ENCODE peak calls at places on chromosomes 4 and X, in ten cellular contexts. K, R, U, M, N, T, Q, O, E and D are unnamed samples.

GRCh38 chr4:78601013-78601412 is 49.4 kb downstream of the ANXA3 start:
- DNase-seq in K (no peak), R (no peak), U (peak), M (no peak), N (no peak), T (no peak), Q (no peak), O (no peak), E (no peak), D (no peak)

GRCh38 chr4:143291334-143291733 is 45.3 kb upstream of the GAB1 start:
- DNase-seq in K (no peak), R (no peak), U (no peak), M (no peak), N (no peak), T (no peak), Q (no peak), O (no peak), E (no peak), D (no peak)

GRCh38 chr4:183443609-183444148 is 757 bp upstream of the CDKN2AIP start:
- DNase-seq in K (no peak), R (no peak), U (no peak), M (no peak), N (no peak), T (no peak), Q (no peak), O (no peak), E (no peak), D (no peak)

GRCh38 chrX:96909291-96909690 is 25.6 kb downstream of the RPA4 start:
- DNase-seq in K (no peak), R (peak), U (no peak), M (no peak), N (no peak), T (no peak), Q (no peak), O (no peak), E (no peak), D (no peak)

GRCh38 chr4:8155048-8155447 is 3.6 kb downstream of the ABLIM2 start:
- DNase-seq in K (no peak), R (no peak), U (no peak), M (no peak), N (no peak), T (no peak), Q (no peak), O (no peak), E (no peak), D (no peak)

GRCh38 chrX:129932792-129933321 is 26.9 kb downstream of the UTP14A start:
- DNase-seq in K (no peak), R (no peak), U (peak), M (no peak), N (peak), T (peak), Q (no peak), O (no peak), E (no peak), D (no peak)

GRCh38 chr4:10267066-10267465 is 150.5 kb upstream of the WDR1 start:
- DNase-seq in K (no peak), R (no peak), U (no peak), M (no peak), N (no peak), T (no peak), Q (no peak), O (no peak), E (no peak), D (no peak)

GRCh38 chr4:80085081-80085480 is 12.1 kb upstream of the ANTXR2 start:
- DNase-seq in K (no peak), R (no peak), U (no peak), M (no peak), N (no peak), T (no peak), Q (no peak), O (no peak), E (no peak), D (no peak)

GRCh38 chr4:85780664-85781063 is 305.7 kb downstream of the ARHGAP24 start:
- DNase-seq in K (no peak), R (peak), U (no peak), M (no peak), N (no peak), T (no peak), Q (no peak), O (no peak), E (no peak), D (no peak)

GRCh38 chr4:36709986-36710385 is 428.6 kb downstream of the DTHD1 start:
- DNase-seq in K (no peak), R (no peak), U (no peak), M (no peak), N (no peak), T (no peak), Q (no peak), O (no peak), E (no peak), D (no peak)

GRCh38 chr4:143381171-143382118 is 44.8 kb downstream of the GAB1 start:
- DNase-seq in K (peak), R (peak), U (peak), M (no peak), N (peak), T (peak), Q (no peak), O (no peak), E (peak), D (peak)

GRCh38 chrX:254630-255215 is 26.5 kb upstream of the PLCXD1 start:
- DNase-seq in K (no peak), R (no peak), U (no peak), M (no peak), N (no peak), T (peak), Q (no peak), O (no peak), E (peak), D (no peak)

GRCh38 chr4:139509727-139510410 is 46.1 kb downstream of the SETD7 start:
- DNase-seq in K (no peak), R (peak), U (peak), M (no peak), N (peak), T (no peak), Q (no peak), O (no peak), E (no peak), D (no peak)

GRCh38 chr4:147735413-147736301 is 3.8 kb downstream of the ARHGAP10 start:
- DNase-seq in K (no peak), R (no peak), U (no peak), M (no peak), N (no peak), T (no peak), Q (no peak), O (no peak), E (no peak), D (no peak)

GRCh38 chr4:44150091-44150576 is 298.5 kb downstream of the KCTD8 start:
- DNase-seq in K (no peak), R (peak), U (no peak), M (no peak), N (no peak), T (no peak), Q (no peak), O (peak), E (no peak), D (no peak)

GRCh38 chr4:168632246-168632832 is 135.5 kb downstream of the PALLD start:
- DNase-seq in K (no peak), R (no peak), U (no peak), M (no peak), N (no peak), T (no peak), Q (no peak), O (no peak), E (no peak), D (no peak)

GRCh38 chr4:172648471-172648870 is 520.1 kb upstream of the GALNT7 start:
- DNase-seq in K (no peak), R (no peak), U (no peak), M (no peak), N (no peak), T (no peak), Q (no peak), O (no peak), E (no peak), D (no peak)

GRCh38 chrX:84186603-84187358 is 1.2 kb downstream of the RPS6KA6 start:
- DNase-seq in K (no peak), R (no peak), U (no peak), M (no peak), N (peak), T (no peak), Q (no peak), O (no peak), E (no peak), D (no peak)

GRCh38 chr4:85860066-85860465 is 385.1 kb downstream of the ARHGAP24 start:
- DNase-seq in K (no peak), R (peak), U (no peak), M (no peak), N (no peak), T (no peak), Q (no peak), O (no peak), E (no peak), D (no peak)

GRCh38 chr4:98838977-98839618 is 89.8 kb downstream of the EIF4E start:
- DNase-seq in K (no peak), R (peak), U (peak), M (no peak), N (no peak), T (no peak), Q (no peak), O (no peak), E (no peak), D (peak)

GRCh38 chr4:20249333-20249732 is 2.4 kb upstream of the SLIT2 start:
- DNase-seq in K (no peak), R (peak), U (no peak), M (no peak), N (peak), T (no peak), Q (no peak), O (no peak), E (no peak), D (no peak)

GRCh38 chr4:85994576-85994975 is 365.3 kb downstream of the MAPK10 start:
- DNase-seq in K (no peak), R (peak), U (no peak), M (no peak), N (no peak), T (no peak), Q (no peak), O (no peak), E (no peak), D (no peak)

GRCh38 chrX:47283015-47283771 is 50.4 kb downstream of the USP11 start:
- DNase-seq in K (no peak), R (peak), U (peak), M (peak), N (peak), T (no peak), Q (no peak), O (no peak), E (no peak), D (no peak)

GRCh38 chrX:17547658-17548057 is 172.7 kb downstream of the NHS start:
- DNase-seq in K (no peak), R (peak), U (peak), M (no peak), N (peak), T (peak), Q (no peak), O (peak), E (no peak), D (peak)

DNA sequence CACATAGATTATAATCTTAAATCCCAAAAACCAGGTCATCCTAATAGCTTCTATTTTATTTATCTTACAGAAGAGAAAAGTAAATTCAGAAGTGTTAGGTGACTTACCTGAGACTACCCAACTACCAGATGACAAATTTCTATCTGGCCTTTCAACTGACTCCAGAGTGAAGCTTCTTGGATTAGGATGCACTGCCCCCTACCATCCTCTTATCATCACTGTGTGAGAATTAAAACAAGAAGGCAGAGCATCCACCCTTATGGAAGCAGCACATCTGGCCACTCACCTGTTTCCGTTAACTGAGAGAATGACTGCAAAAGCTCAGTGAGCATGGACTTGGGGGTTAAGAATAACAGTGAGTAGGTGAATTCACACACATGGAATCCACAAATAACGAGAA is 502.6 kb upstream of the TECRL start:
- DNase-seq in K (no peak), R (no peak), U (no peak), M (no peak), N (no peak), T (no peak), Q (no peak), O (no peak), E (no peak), D (no peak)
- TF ChIP-seq CTCF in K (no peak), R (no peak), U (no peak), M (no peak), N (no peak), T (no peak), Q (no peak), O (no peak), E (no peak), D (no peak)

DNA sequence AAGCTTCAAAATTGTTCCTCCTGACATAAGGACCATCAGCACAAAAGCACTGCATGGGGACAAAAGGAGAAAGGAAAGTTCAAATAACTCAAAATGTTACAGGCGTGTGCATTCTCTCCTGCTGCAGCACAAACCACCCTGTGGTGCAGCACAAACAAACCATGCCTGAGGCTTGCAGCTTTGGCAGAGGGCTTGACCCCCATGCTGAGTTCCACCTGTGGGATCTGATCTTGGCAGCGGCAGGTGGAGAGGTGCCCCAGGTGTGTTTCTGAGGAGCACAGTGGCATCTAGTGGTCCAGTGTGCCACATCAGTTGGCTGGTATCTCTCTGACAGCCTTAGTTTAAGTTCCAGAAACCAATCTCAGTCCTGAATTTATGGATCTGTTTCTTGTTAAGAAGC is 164.6 kb downstream of the SOWAHB start:
- DNase-seq in K (no peak), R (no peak), U (no peak), M (no peak), N (peak), T (no peak), Q (no peak), O (no peak), E (no peak), D (no peak)
- TF ChIP-seq CTCF in K (peak), R (no peak), U (no peak), M (no peak), N (peak), T (no peak), Q (no peak), O (peak), E (no peak), D (peak)

GRCh38 chrX:38437093-38437492 is 84.7 kb downstream of the OTC start:
- DNase-seq in K (no peak), R (no peak), U (no peak), M (no peak), N (no peak), T (no peak), Q (no peak), O (no peak), E (no peak), D (peak)
- TF ChIP-seq CTCF in K (no peak), R (no peak), U (no peak), M (no peak), N (no peak), T (no peak), Q (no peak), O (no peak), E (no peak), D (no peak)

GRCh38 chr4:12852338-12853307 is 631.5 kb downstream of the RAB28 start:
- DNase-seq in K (no peak), R (peak), U (no peak), M (no peak), N (no peak), T (no peak), Q (no peak), O (peak), E (no peak), D (peak)
- TF ChIP-seq CTCF in K (peak), R (peak), U (peak), M (peak), N (peak), T (peak), Q (no peak), O (peak), E (peak), D (peak)

GRCh38 chr4:108172231-108172779 is 3.6 kb upstream of the LEF1 start:
- DNase-seq in K (no peak), R (no peak), U (peak), M (peak), N (no peak), T (no peak), Q (peak), O (no peak), E (no peak), D (no peak)
- TF ChIP-seq CTCF in K (no peak), R (no peak), U (no peak), M (peak), N (no peak), T (peak), Q (no peak), O (no peak), E (no peak), D (no peak)

GRCh38 chrX:153379971-153380581 is 21.1 kb downstream of the PNMA6E start:
- DNase-seq in K (no peak), R (no peak), U (no peak), M (no peak), N (no peak), T (no peak), Q (no peak), O (no peak), E (no peak), D (no peak)

GRCh38 chrX:153379508-153379907 is 21.6 kb downstream of the PNMA6E start:
- DNase-seq in K (no peak), R (no peak), U (no peak), M (no peak), N (no peak), T (no peak), Q (no peak), O (no peak), E (no peak), D (no peak)

GRCh38 chrX:153380691-153381090 is 20.5 kb downstream of the PNMA6E start:
- DNase-seq in K (no peak), R (no peak), U (no peak), M (no peak), N (no peak), T (no peak), Q (no peak), O (no peak), E (no peak), D (no peak)

GRCh38 chrX:153382563-153383482 is 18.3 kb downstream of the PNMA6E start:
- DNase-seq in K (no peak), R (no peak), U (no peak), M (no peak), N (no peak), T (no peak), Q (no peak), O (no peak), E (no peak), D (no peak)

DNA sequence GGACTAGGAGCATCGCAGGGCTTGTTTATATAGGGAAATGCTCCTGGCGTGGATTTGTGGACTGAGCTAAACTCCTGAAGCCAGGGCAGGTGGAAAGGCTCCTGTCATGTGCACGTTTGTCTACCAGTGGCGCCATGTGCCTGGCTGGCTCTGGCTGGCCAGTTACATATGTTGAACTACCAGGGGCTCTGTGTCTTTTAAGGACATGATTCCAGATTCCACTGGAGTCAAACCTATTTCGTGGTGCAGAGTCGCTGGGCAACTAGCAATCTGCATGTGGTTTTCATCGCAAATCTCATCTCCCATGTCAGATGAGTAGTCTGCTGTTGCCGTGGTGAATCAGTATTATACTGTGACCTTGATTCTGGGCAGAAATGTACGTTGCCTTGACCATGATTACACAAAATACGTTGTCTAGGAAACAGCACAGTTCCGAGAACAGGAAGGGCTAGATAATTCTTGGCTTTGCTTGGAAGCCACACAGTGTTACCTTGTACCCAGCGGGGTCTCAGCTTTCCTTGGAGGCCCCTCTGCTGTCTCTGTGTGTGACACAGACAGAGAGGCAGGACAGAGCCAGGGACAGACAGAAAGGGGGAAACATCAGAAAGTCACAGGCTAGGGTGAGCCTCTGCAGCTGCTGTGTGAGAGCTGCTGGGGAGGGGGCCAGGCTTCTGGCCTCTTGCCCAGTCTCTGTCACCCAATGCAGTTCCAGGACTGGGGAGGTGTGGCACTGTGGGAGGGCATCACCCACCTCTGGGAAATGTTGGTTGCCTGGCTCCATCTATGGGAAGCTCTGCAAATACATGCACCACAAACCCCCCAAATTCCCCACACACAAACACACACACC is 19.2 kb downstream of the PNMA6E start:
- DNase-seq in K (peak), R (peak), U (peak), M (no peak), N (peak), T (no peak), Q (no peak), O (no peak), E (no peak), D (peak)
- TF ChIP-seq CTCF in K (peak), R (peak), U (no peak), M (no peak), N (peak), T (no peak), Q (no peak), O (no peak), E (no peak), D (no peak)

GRCh38 chr4:32037391-32037790 is 1317.2 kb downstream of the PCDH7 start:
- DNase-seq in K (no peak), R (no peak), U (no peak), M (no peak), N (no peak), T (no peak), Q (no peak), O (no peak), E (no peak), D (no peak)

DNA sequence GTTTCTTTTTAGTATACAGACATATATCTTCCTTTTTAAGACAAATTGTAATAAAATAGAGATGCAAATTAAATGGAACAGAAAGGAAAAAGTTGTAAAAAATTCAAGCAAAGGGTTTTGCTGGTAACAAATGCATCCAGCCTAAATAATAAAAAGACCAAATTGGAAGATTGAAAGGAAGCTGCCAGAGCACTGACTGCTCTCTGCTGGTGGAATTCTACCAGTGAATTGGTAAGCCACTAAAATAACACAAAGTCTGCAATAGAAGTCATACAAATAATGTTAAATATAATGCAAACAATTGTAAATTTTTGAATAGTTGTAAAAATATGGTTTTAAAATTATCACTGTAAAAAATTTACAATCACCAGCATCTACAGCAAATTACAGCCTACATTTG is 1322.3 kb downstream of the PCDH7 start:
- DNase-seq in K (no peak), R (no peak), U (no peak), M (no peak), N (no peak), T (no peak), Q (no peak), O (no peak), E (no peak), D (no peak)
- TF ChIP-seq CTCF in K (no peak), R (no peak), U (peak), M (no peak), N (no peak), T (no peak), Q (no peak), O (no peak), E (no peak), D (peak)

GRCh38 chrX:15055146-15055930 is 182.1 kb downstream of the MOSPD2 start:
- DNase-seq in K (peak), R (no peak), U (no peak), M (no peak), N (no peak), T (no peak), Q (no peak), O (no peak), E (no peak), D (peak)

GRCh38 chrX:15056044-15056443 is 182.8 kb downstream of the MOSPD2 start:
- DNase-seq in K (no peak), R (no peak), U (no peak), M (no peak), N (no peak), T (no peak), Q (no peak), O (peak), E (no peak), D (no peak)

DNA sequence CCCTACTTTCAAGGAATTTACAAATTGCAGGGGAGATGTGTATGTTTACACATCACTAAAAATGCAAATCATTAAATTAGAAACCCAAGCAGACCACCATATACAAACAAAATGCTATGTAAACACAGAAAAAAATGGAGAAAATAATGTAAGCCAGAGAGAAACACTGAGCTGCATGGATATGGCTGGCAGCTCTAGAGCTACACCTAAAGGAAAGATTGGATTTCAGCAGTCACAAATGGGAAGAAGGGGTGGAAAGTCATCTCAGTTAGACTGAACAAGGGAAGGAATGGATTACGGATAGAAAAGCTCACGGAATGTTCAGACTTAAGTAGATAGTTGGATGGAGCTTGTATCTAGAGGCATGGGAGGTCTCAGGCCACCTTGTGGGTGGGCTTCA is 186.3 kb downstream of the MOSPD2 start:
- DNase-seq in K (no peak), R (no peak), U (no peak), M (no peak), N (no peak), T (no peak), Q (no peak), O (no peak), E (no peak), D (no peak)
- TF ChIP-seq CTCF in K (no peak), R (no peak), U (no peak), M (no peak), N (no peak), T (no peak), Q (no peak), O (no peak), E (no peak), D (no peak)